ENCODE peak calls at places on chromosomes 4 and X, in four cellular contexts. L is NCI-H524; J is CD4-positive, alpha-beta T cell; C is cardiac muscle cell. W is an unnamed sample.
A peak's percentile ranks its signal among the peaks of the same experiment; 100 is the strongest.

GRCh38 chr4:55393461-55394320 is 2.1 kb upstream of the TMEM165 start:
- DNase-seq in L (peak; percentile 9), J (no peak), C (no peak), W (no peak)

GRCh38 chrX:78571849-78572248 is 87.3 kb downstream of the RTL3 start:
- DNase-seq in L (no peak), J (no peak), C (no peak), W (no peak)

GRCh38 chrX:153688900-153689590 is 1.3 kb downstream of the SLC6A8 start:
- DNase-seq in L (peak; percentile 54), J (no peak), C (no peak), W (no peak)

GRCh38 chr4:154928640-154929257 is 147.7 kb downstream of the RBM46 start:
- DNase-seq in L (no peak), J (no peak), C (peak; percentile 52), W (no peak)

GRCh38 chr4:189206953-189207352 is 733.7 kb upstream of the FRG1 start:
- DNase-seq in L (no peak), J (no peak), C (no peak), W (no peak)

GRCh38 chr4:101282076-101282844 is 65.1 kb downstream of the PPP3CA start:
- DNase-seq in L (no peak), J (no peak), C (no peak), W (no peak)

GRCh38 chr4:42626629-42627028 is 30.3 kb downstream of the ATP8A1 start:
- DNase-seq in L (no peak), J (no peak), C (no peak), W (no peak)

GRCh38 chrX:128425546-128425945 is 373.3 kb upstream of the ACTRT1 start:
- DNase-seq in L (no peak), J (no peak), C (no peak), W (no peak)